ENCODE peak calls at places on chromosomes 16 and 17, in five cellular contexts. Y is RPMI7951, T is uterus, M is MM.1S, C is Ammon's horn. K is an unnamed sample.

GRCh38 chr16:21166561-21166961 is 8.1 kb downstream of the LDAF1 start:
- DNase-seq in Y (peak), T (no peak), M (no peak), C (no peak), K (no peak)

GRCh38 chr16:30456302-30456701 is 10.6 kb upstream of the SEPHS2 start:
- DNase-seq in Y (no peak), T (no peak), M (no peak), C (no peak), K (no peak)

GRCh38 chr16:68049448-68049847 is 26.4 kb downstream of the DUS2 start:
- DNase-seq in Y (no peak), T (no peak), M (no peak), C (no peak), K (no peak)

GRCh38 chr16:66360624-66361324 is 5.7 kb upstream of the CDH5 start:
- DNase-seq in Y (no peak), T (no peak), M (peak), C (no peak), K (no peak)

GRCh38 chr17:41967141-41967920 is 736 bp downstream of the CNP start:
- DNase-seq in Y (peak), T (no peak), M (peak), C (peak), K (peak)

GRCh38 chr17:57852041-57852954 is 2.5 kb upstream of the MRPS23 start:
- DNase-seq in Y (no peak), T (no peak), M (no peak), C (no peak), K (no peak)

GRCh38 chr16:11672206-11673090 is 4.2 kb downstream of the SNN start:
- DNase-seq in Y (no peak), T (no peak), M (peak), C (no peak), K (peak)

GRCh38 chr17:19728114-19728495 is 11.7 kb upstream of the SLC47A2 start:
- DNase-seq in Y (peak), T (peak), M (no peak), C (peak), K (peak)

GRCh38 chr16:7423436-7423941 is 90.8 kb downstream of the RBFOX1 start:
- DNase-seq in Y (no peak), T (no peak), M (peak), C (no peak), K (no peak)

GRCh38 chr17:18141210-18141803 is 32.8 kb downstream of the MYO15A start:
- DNase-seq in Y (peak), T (no peak), M (peak), C (peak), K (peak)

GRCh38 chr16:85998868-85999729 is 100.1 kb downstream of the IRF8 start:
- DNase-seq in Y (no peak), T (no peak), M (no peak), C (no peak), K (no peak)

GRCh38 chr17:50198026-50198669 is 3.3 kb downstream of the COL1A1 start:
- DNase-seq in Y (peak), T (no peak), M (peak), C (peak), K (peak)

GRCh38 chr16:74029122-74029805 is 267.4 kb upstream of the PSMD7 start:
- DNase-seq in Y (no peak), T (no peak), M (no peak), C (no peak), K (no peak)

GRCh38 chr16:11783319-11784047 is 13.6 kb downstream of the ZC3H7A start:
- DNase-seq in Y (peak), T (no peak), M (peak), C (no peak), K (peak)

GRCh38 chr16:88968589-88969280 is 8.3 kb downstream of the CBFA2T3 start:
- DNase-seq in Y (no peak), T (no peak), M (peak), C (no peak), K (peak)

GRCh38 chr17:46832945-46833839 is 14.7 kb upstream of the WNT3 start:
- DNase-seq in Y (peak), T (no peak), M (no peak), C (peak), K (no peak)

GRCh38 chr17:47205419-47205963 is 3.7 kb upstream of the MYL4 start:
- DNase-seq in Y (peak), T (no peak), M (peak), C (peak), K (peak)

GRCh38 chr16:65728172-65728571 is 606.3 kb upstream of the CDH11 start:
- DNase-seq in Y (peak), T (no peak), M (no peak), C (no peak), K (no peak)

GRCh38 chr17:34401165-34401564 is 38.1 kb upstream of the CCL1 start:
- DNase-seq in Y (no peak), T (no peak), M (no peak), C (no peak), K (no peak)

GRCh38 chr17:56257075-56257474 is 103.8 kb downstream of the ANKFN1 start:
- DNase-seq in Y (no peak), T (no peak), M (no peak), C (no peak), K (no peak)

GRCh38 chr17:57552114-57552601 is 192.9 kb downstream of the CCDC182 start:
- DNase-seq in Y (no peak), T (peak), M (no peak), C (peak), K (peak)

GRCh38 chr16:53091508-53092211 is 36.9 kb downstream of the CHD9 start:
- DNase-seq in Y (peak), T (peak), M (no peak), C (peak), K (peak)

GRCh38 chr16:72723781-72724180 is 324.1 kb downstream of the ZFHX3 start:
- DNase-seq in Y (peak), T (no peak), M (no peak), C (no peak), K (no peak)

GRCh38 chr16:69929480-69929879 is 21.7 kb upstream of the CLEC18A start:
- DNase-seq in Y (no peak), T (no peak), M (no peak), C (no peak), K (no peak)

GRCh38 chr16:67965668-67966548 is 2.5 kb downstream of the SLC12A4 start:
- DNase-seq in Y (no peak), T (no peak), M (no peak), C (no peak), K (no peak)

GRCh38 chr17:82056729-82057621 is 5.3 kb downstream of the GPS1 start:
- DNase-seq in Y (no peak), T (no peak), M (no peak), C (no peak), K (no peak)